ENCODE peak calls at places on chromosomes 7 and 10, in five cellular contexts. One of them, this sample, is unnamed.

GRCh38 chr10:113294868-113295267 is 258.0 kb upstream of the HABP2 start:
- DNase-seq in tibial nerve: no peak
- DNase-seq in ovary: no peak
- DNase-seq in endothelial cell of umbilical vein: no peak
- DNase-seq in A549: no peak
- DNase-seq in this sample: no peak

GRCh38 chr10:110852255-110852896 is 19.4 kb upstream of the PDCD4 start:
- DNase-seq in tibial nerve: no peak
- DNase-seq in ovary: no peak
- DNase-seq in endothelial cell of umbilical vein: no peak
- DNase-seq in A549: no peak
- DNase-seq in this sample: peak

GRCh38 chr7:23445326-23445725 is 25.0 kb downstream of the IGF2BP3 start:
- DNase-seq in tibial nerve: no peak
- DNase-seq in ovary: no peak
- DNase-seq in endothelial cell of umbilical vein: no peak
- DNase-seq in A549: no peak
- DNase-seq in this sample: no peak

GRCh38 chr10:128210215-128211063 is 84.2 kb upstream of the MKI67 start:
- DNase-seq in tibial nerve: peak
- DNase-seq in ovary: peak
- DNase-seq in endothelial cell of umbilical vein: peak
- DNase-seq in A549: peak
- DNase-seq in this sample: peak

GRCh38 chr7:54189330-54189729 is 352.8 kb upstream of the VSTM2A start:
- DNase-seq in tibial nerve: no peak
- DNase-seq in ovary: no peak
- DNase-seq in endothelial cell of umbilical vein: no peak
- DNase-seq in A549: no peak
- DNase-seq in this sample: no peak

GRCh38 chr7:144102041-144102440 is 7.3 kb upstream of the OR2A2 start:
- DNase-seq in tibial nerve: no peak
- DNase-seq in ovary: no peak
- DNase-seq in endothelial cell of umbilical vein: no peak
- DNase-seq in A549: no peak
- DNase-seq in this sample: no peak

GRCh38 chr7:16916733-16917132 is 35.0 kb upstream of the AGR3 start:
- DNase-seq in tibial nerve: no peak
- DNase-seq in ovary: no peak
- DNase-seq in endothelial cell of umbilical vein: no peak
- DNase-seq in A549: no peak
- DNase-seq in this sample: no peak

GRCh38 chr7:159119026-159119741 is 25.5 kb downstream of the VIPR2 start:
- DNase-seq in tibial nerve: no peak
- DNase-seq in ovary: peak
- DNase-seq in endothelial cell of umbilical vein: no peak
- DNase-seq in A549: no peak
- DNase-seq in this sample: no peak

GRCh38 chr10:7906128-7906527 is 87.8 kb downstream of the TAF3 start:
- DNase-seq in tibial nerve: no peak
- DNase-seq in ovary: no peak
- DNase-seq in endothelial cell of umbilical vein: no peak
- DNase-seq in A549: no peak
- DNase-seq in this sample: no peak

GRCh38 chr7:134954197-134955082 is 31.9 kb upstream of the AGBL3 start:
- DNase-seq in tibial nerve: no peak
- DNase-seq in ovary: no peak
- DNase-seq in endothelial cell of umbilical vein: peak
- DNase-seq in A549: peak
- DNase-seq in this sample: no peak

GRCh38 chr7:30938435-30939316 is 25.1 kb upstream of the GHRHR start:
- DNase-seq in tibial nerve: peak
- DNase-seq in ovary: peak
- DNase-seq in endothelial cell of umbilical vein: peak
- DNase-seq in A549: peak
- DNase-seq in this sample: peak

GRCh38 chr10:122853665-122854313 is 8.1 kb upstream of the CUZD1 start:
- DNase-seq in tibial nerve: no peak
- DNase-seq in ovary: no peak
- DNase-seq in endothelial cell of umbilical vein: no peak
- DNase-seq in A549: no peak
- DNase-seq in this sample: no peak

GRCh38 chr10:3783313-3783689 is 1.7 kb downstream of the KLF6 start:
- DNase-seq in tibial nerve: no peak
- DNase-seq in ovary: peak
- DNase-seq in endothelial cell of umbilical vein: no peak
- DNase-seq in A549: no peak
- DNase-seq in this sample: peak

GRCh38 chr10:132229834-132230556 is 43.2 kb downstream of the DPYSL4 start:
- DNase-seq in tibial nerve: no peak
- DNase-seq in ovary: peak
- DNase-seq in endothelial cell of umbilical vein: peak
- DNase-seq in A549: no peak
- DNase-seq in this sample: no peak

GRCh38 chr10:16597656-16598055 is 76.0 kb upstream of the C1QL3 start:
- DNase-seq in tibial nerve: no peak
- DNase-seq in ovary: no peak
- DNase-seq in endothelial cell of umbilical vein: peak
- DNase-seq in A549: no peak
- DNase-seq in this sample: no peak

GRCh38 chr10:2137549-2138174 is 400.3 kb upstream of the ADARB2 start:
- DNase-seq in tibial nerve: no peak
- DNase-seq in ovary: no peak
- DNase-seq in endothelial cell of umbilical vein: no peak
- DNase-seq in A549: peak
- DNase-seq in this sample: no peak

GRCh38 chr10:49646256-49646870 is 32.5 kb downstream of the CHAT start:
- DNase-seq in tibial nerve: no peak
- DNase-seq in ovary: no peak
- DNase-seq in endothelial cell of umbilical vein: no peak
- DNase-seq in A549: no peak
- DNase-seq in this sample: no peak

GRCh38 chr10:124521429-124521871 is 59.8 kb downstream of the LHPP start:
- DNase-seq in tibial nerve: no peak
- DNase-seq in ovary: no peak
- DNase-seq in endothelial cell of umbilical vein: no peak
- DNase-seq in A549: no peak
- DNase-seq in this sample: no peak

GRCh38 chr7:14765731-14766130 is 136.8 kb downstream of the DGKB start:
- DNase-seq in tibial nerve: no peak
- DNase-seq in ovary: no peak
- DNase-seq in endothelial cell of umbilical vein: no peak
- DNase-seq in A549: no peak
- DNase-seq in this sample: no peak

GRCh38 chr10:124704428-124704805 is 39.8 kb downstream of the FAM53B start:
- DNase-seq in tibial nerve: no peak
- DNase-seq in ovary: peak
- DNase-seq in endothelial cell of umbilical vein: no peak
- DNase-seq in A549: no peak
- DNase-seq in this sample: no peak

GRCh38 chr10:43809211-43809930 is 160.7 kb upstream of the ZNF32 start:
- DNase-seq in tibial nerve: no peak
- DNase-seq in ovary: no peak
- DNase-seq in endothelial cell of umbilical vein: peak
- DNase-seq in A549: no peak
- DNase-seq in this sample: peak

GRCh38 chr10:132925071-132925561 is 17.3 kb downstream of the CFAP46 start:
- DNase-seq in tibial nerve: no peak
- DNase-seq in ovary: no peak
- DNase-seq in endothelial cell of umbilical vein: no peak
- DNase-seq in A549: no peak
- DNase-seq in this sample: no peak

GRCh38 chr10:113179966-113180365 is 229.9 kb downstream of the TCF7L2 start:
- DNase-seq in tibial nerve: no peak
- DNase-seq in ovary: no peak
- DNase-seq in endothelial cell of umbilical vein: no peak
- DNase-seq in A549: no peak
- DNase-seq in this sample: no peak

GRCh38 chr10:128431083-128431482 is 304.9 kb upstream of the MKI67 start:
- DNase-seq in tibial nerve: no peak
- DNase-seq in ovary: no peak
- DNase-seq in endothelial cell of umbilical vein: no peak
- DNase-seq in A549: no peak
- DNase-seq in this sample: no peak

GRCh38 chr7:149071641-149072437 is 18.7 kb downstream of the ZNF786 start:
- DNase-seq in tibial nerve: no peak
- DNase-seq in ovary: peak
- DNase-seq in endothelial cell of umbilical vein: no peak
- DNase-seq in A549: peak
- DNase-seq in this sample: peak

GRCh38 chr7:84368122-84368521 is 173.5 kb upstream of the SEMA3A start:
- DNase-seq in tibial nerve: no peak
- DNase-seq in ovary: no peak
- DNase-seq in endothelial cell of umbilical vein: no peak
- DNase-seq in A549: no peak
- DNase-seq in this sample: no peak

GRCh38 chr10:2968401-2968800 is 98.9 kb upstream of the PFKP start:
- DNase-seq in tibial nerve: no peak
- DNase-seq in ovary: no peak
- DNase-seq in endothelial cell of umbilical vein: no peak
- DNase-seq in A549: no peak
- DNase-seq in this sample: no peak

GRCh38 chr10:79229830-79230562 is 117.3 kb upstream of the PPIF start:
- DNase-seq in tibial nerve: no peak
- DNase-seq in ovary: no peak
- DNase-seq in endothelial cell of umbilical vein: no peak
- DNase-seq in A549: no peak
- DNase-seq in this sample: no peak

GRCh38 chr7:30859940-30860623 is 51.6 kb upstream of the AQP1 start:
- DNase-seq in tibial nerve: no peak
- DNase-seq in ovary: no peak
- DNase-seq in endothelial cell of umbilical vein: no peak
- DNase-seq in A549: no peak
- DNase-seq in this sample: no peak

GRCh38 chr10:85995791-85996190 is 370.8 kb downstream of the GRID1 start:
- DNase-seq in tibial nerve: no peak
- DNase-seq in ovary: no peak
- DNase-seq in endothelial cell of umbilical vein: no peak
- DNase-seq in A549: peak
- DNase-seq in this sample: peak

GRCh38 chr7:106915873-106916272 is 50.8 kb downstream of the PIK3CG start:
- DNase-seq in tibial nerve: no peak
- DNase-seq in ovary: no peak
- DNase-seq in endothelial cell of umbilical vein: no peak
- DNase-seq in A549: no peak
- DNase-seq in this sample: no peak

GRCh38 chr7:13276977-13277376 is 589.5 kb downstream of the ARL4A start:
- DNase-seq in tibial nerve: no peak
- DNase-seq in ovary: no peak
- DNase-seq in endothelial cell of umbilical vein: no peak
- DNase-seq in A549: no peak
- DNase-seq in this sample: no peak

GRCh38 chr10:97705006-97705670 is 8.4 kb upstream of the MARVELD1 start:
- DNase-seq in tibial nerve: no peak
- DNase-seq in ovary: no peak
- DNase-seq in endothelial cell of umbilical vein: no peak
- DNase-seq in A549: no peak
- DNase-seq in this sample: no peak

GRCh38 chr10:58304099-58304633 is 30.6 kb upstream of the UBE2D1 start:
- DNase-seq in tibial nerve: no peak
- DNase-seq in ovary: no peak
- DNase-seq in endothelial cell of umbilical vein: no peak
- DNase-seq in A549: no peak
- DNase-seq in this sample: no peak
- TF ChIP-seq POLR2A in tibial nerve: no peak
- TF ChIP-seq POLR2A in ovary: no peak
- TF ChIP-seq POLR2A in endothelial cell of umbilical vein: no peak
- TF ChIP-seq POLR2A in A549: no peak
- TF ChIP-seq POLR2A in this sample: no peak

GRCh38 chr7:7970113-7970619 is 1.6 kb downstream of the GLCCI1 start:
- DNase-seq in tibial nerve: no peak
- DNase-seq in ovary: no peak
- DNase-seq in endothelial cell of umbilical vein: no peak
- DNase-seq in A549: no peak
- DNase-seq in this sample: peak

GRCh38 chr7:7972128-7972527 is 3.5 kb downstream of the GLCCI1 start:
- DNase-seq in tibial nerve: no peak
- DNase-seq in ovary: no peak
- DNase-seq in endothelial cell of umbilical vein: no peak
- DNase-seq in A549: no peak
- DNase-seq in this sample: peak

GRCh38 chr7:7969306-7970112 is 913 bp downstream of the GLCCI1 start:
- DNase-seq in tibial nerve: peak
- DNase-seq in ovary: peak
- DNase-seq in endothelial cell of umbilical vein: peak
- DNase-seq in A549: peak
- DNase-seq in this sample: peak

GRCh38 chr7:7971308-7972040 is 2.9 kb downstream of the GLCCI1 start:
- DNase-seq in tibial nerve: no peak
- DNase-seq in ovary: no peak
- DNase-seq in endothelial cell of umbilical vein: no peak
- DNase-seq in A549: no peak
- DNase-seq in this sample: no peak

GRCh38 chr7:7970620-7971307 is 2.2 kb downstream of the GLCCI1 start:
- DNase-seq in tibial nerve: no peak
- DNase-seq in ovary: no peak
- DNase-seq in endothelial cell of umbilical vein: peak
- DNase-seq in A549: no peak
- DNase-seq in this sample: no peak
- TF ChIP-seq POLR2A in tibial nerve: no peak
- TF ChIP-seq POLR2A in ovary: no peak
- TF ChIP-seq POLR2A in endothelial cell of umbilical vein: no peak
- TF ChIP-seq POLR2A in A549: no peak
- TF ChIP-seq POLR2A in this sample: no peak

GRCh38 chr7:101308245-101309085 is 13.1 kb downstream of the IFT22 start:
- DNase-seq in tibial nerve: no peak
- DNase-seq in ovary: peak
- DNase-seq in endothelial cell of umbilical vein: peak
- DNase-seq in A549: peak
- DNase-seq in this sample: peak
- TF ChIP-seq POLR2A in tibial nerve: no peak
- TF ChIP-seq POLR2A in ovary: no peak
- TF ChIP-seq POLR2A in endothelial cell of umbilical vein: no peak
- TF ChIP-seq POLR2A in A549: peak
- TF ChIP-seq POLR2A in this sample: peak

DNA sequence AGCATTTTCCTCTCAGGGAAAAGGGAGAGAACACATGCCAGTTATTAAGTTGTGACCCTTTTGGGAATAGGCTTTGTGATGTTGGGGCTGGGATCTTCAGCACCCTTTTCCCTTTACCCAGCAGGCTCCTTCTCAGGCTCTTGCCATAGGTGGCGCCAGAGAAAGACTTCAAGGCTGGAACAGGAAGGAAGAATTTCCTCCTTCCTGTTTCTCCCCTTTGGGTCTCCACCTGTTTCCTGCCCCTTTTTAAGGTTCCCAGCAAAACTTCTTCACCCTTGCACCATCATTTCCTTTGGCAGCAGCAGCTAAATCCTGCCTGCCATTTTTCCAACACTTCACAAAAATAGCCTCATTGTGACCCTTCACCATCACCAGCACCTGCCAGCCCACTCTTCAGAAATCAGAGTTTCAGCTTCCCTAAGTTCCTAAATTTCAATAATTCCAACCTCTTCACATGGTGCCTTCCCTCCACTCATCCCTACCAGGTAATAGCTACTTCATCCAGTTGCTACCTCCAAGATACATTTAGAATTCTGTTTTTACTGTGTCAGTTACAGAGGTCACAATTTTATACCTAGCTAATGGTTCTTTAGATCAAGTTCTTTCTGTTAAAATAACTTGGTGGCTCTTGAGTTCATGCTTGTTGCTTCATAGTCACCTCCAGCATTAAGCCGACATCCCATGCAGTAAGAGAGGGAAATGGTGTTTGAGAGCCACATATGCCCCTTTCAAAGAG is 22.4 kb upstream of the FOXK1 start:
- DNase-seq in tibial nerve: no peak
- DNase-seq in ovary: no peak
- DNase-seq in endothelial cell of umbilical vein: no peak
- DNase-seq in A549: no peak
- DNase-seq in this sample: no peak
- TF ChIP-seq POLR2A in tibial nerve: no peak
- TF ChIP-seq POLR2A in ovary: no peak
- TF ChIP-seq POLR2A in endothelial cell of umbilical vein: no peak
- TF ChIP-seq POLR2A in A549: no peak
- TF ChIP-seq POLR2A in this sample: no peak